ENCODE peak calls at places on chromosomes 5 and 9, in four cellular contexts. B is hepatocyte, E is stomach, Q is keratinocyte. U is an unnamed sample.

GRCh38 chr5:128290152-128290858 is 206.7 kb downstream of the SLC12A2 start:
- DNase-seq in Q (no peak), B (no peak), E (no peak), U (no peak)

GRCh38 chr9:127838375-127839078 is 15.9 kb downstream of the ENG start:
- DNase-seq in E (peak; percentile 44), B (peak; percentile 39), Q (no peak), U (peak; percentile 70)

GRCh38 chr9:69155341-69156030 is 18.6 kb upstream of the TJP2 start:
- DNase-seq in Q (no peak), B (no peak), E (no peak), U (no peak)

GRCh38 chr5:170751631-170752030 is 31.9 kb upstream of the GABRP start:
- DNase-seq in Q (no peak), B (no peak), E (no peak), U (no peak)

GRCh38 chr5:159819671-159820411 is 96.4 kb upstream of the ADRA1B start:
- DNase-seq in B (peak; percentile 42), Q (no peak), E (peak; percentile 86), U (no peak)

GRCh38 chr5:82419559-82420332 is 141.6 kb upstream of the RPS23 start:
- DNase-seq in Q (no peak), B (no peak), E (no peak), U (no peak)

GRCh38 chr5:124660229-124661093 is 86.0 kb downstream of the ZNF608 start:
- DNase-seq in E (no peak), Q (no peak), B (no peak), U (no peak)

GRCh38 chr5:995318-995717 is 13.3 kb upstream of the NKD2 start:
- DNase-seq in Q (no peak), B (peak; percentile 2), E (peak; percentile 23), U (no peak)

GRCh38 chr5:79990598-79991507 is at the start of gene MTX3:
- DNase-seq in Q (peak; percentile 15), E (peak; percentile 79), B (peak; percentile 91), U (peak; percentile 31)

GRCh38 chr5:114903767-114904166 is 265.9 kb downstream of the TRIM36 start:
- DNase-seq in E (no peak), B (no peak), Q (no peak), U (no peak)

GRCh38 chr5:98458004-98458403 is 315.5 kb upstream of the RGMB start:
- DNase-seq in E (no peak), Q (no peak), B (no peak), U (no peak)

GRCh38 chr9:34547960-34548603 is 25.3 kb upstream of the ENHO start:
- DNase-seq in E (peak; percentile 70), Q (no peak), B (peak; percentile 87), U (no peak)

GRCh38 chr5:140253985-140254384 is 48.9 kb downstream of the PFDN1 start:
- DNase-seq in Q (no peak), E (peak; percentile 61), B (no peak), U (no peak)

GRCh38 chr5:172052454-172053236 is 46.2 kb upstream of the FBXW11 start:
- DNase-seq in E (peak; percentile 39), Q (no peak), B (no peak), U (no peak)

GRCh38 chr5:55982957-55983381 is 11.8 kb downstream of the IL6ST start:
- DNase-seq in B (peak; percentile 35), E (peak; percentile 36), Q (no peak), U (no peak)

GRCh38 chr9:8679405-8679951 is 879.9 kb upstream of the DMAC1 start:
- DNase-seq in Q (no peak), B (no peak), E (no peak), U (no peak)

GRCh38 chr9:123834218-123834906 is 95.6 kb downstream of the DENND1A start:
- DNase-seq in Q (no peak), E (no peak), B (no peak), U (no peak)

GRCh38 chr9:135387976-135388375 is 91.6 kb upstream of the PPP1R26 start:
- DNase-seq in B (no peak), Q (no peak), E (no peak), U (no peak)

GRCh38 chr5:108747111-108748009 is at the start of gene FER:
- DNase-seq in E (no peak), Q (peak; percentile 80), B (peak; percentile 63), U (no peak)

GRCh38 chr9:36623280-36623679 is 50.6 kb downstream of the MELK start:
- DNase-seq in Q (no peak), B (no peak), E (no peak), U (no peak)

GRCh38 chr5:156803404-156803803 is 46.7 kb upstream of the PPP1R2B start:
- DNase-seq in Q (no peak), B (no peak), E (no peak), U (no peak)

GRCh38 chr5:36452394-36453100 is 150.8 kb upstream of the RANBP3L start:
- DNase-seq in E (no peak), B (no peak), Q (peak; percentile 87), U (no peak)

GRCh38 chr5:148186248-148187003 is 16.4 kb upstream of the SPINK6 start:
- DNase-seq in E (no peak), Q (peak; percentile 59), B (no peak), U (no peak)

GRCh38 chr9:126527109-126527825 is 86.5 kb upstream of the LMX1B start:
- DNase-seq in E (no peak), B (no peak), Q (no peak), U (no peak)

GRCh38 chr5:141716009-141716408 is 34.0 kb upstream of the ARAP3 start:
- DNase-seq in Q (peak; percentile 58), B (no peak), E (no peak), U (no peak)

GRCh38 chr5:172497591-172498255 is 43.4 kb upstream of the SH3PXD2B start:
- DNase-seq in B (no peak), Q (no peak), E (no peak), U (no peak)

GRCh38 chr5:89204766-89205165 is 321.8 kb upstream of the MEF2C start:
- DNase-seq in E (no peak), Q (no peak), B (no peak), U (peak; percentile 28)

GRCh38 chr9:120117081-120117480 is 462.9 kb downstream of the CDK5RAP2 start:
- DNase-seq in Q (no peak), B (no peak), E (no peak), U (no peak)

GRCh38 chr5:10427978-10428377 is 13.7 kb upstream of the ROPN1L start:
- DNase-seq in B (no peak), Q (no peak), E (no peak), U (no peak)

GRCh38 chr5:141560725-141561483 is 57.9 kb downstream of the DIAPH1 start:
- DNase-seq in B (peak; percentile 92), Q (peak; percentile 86), E (peak; percentile 57), U (peak; percentile 87)

GRCh38 chr5:10311595-10312425 is 4.1 kb upstream of the CMBL start:
- DNase-seq in E (no peak), Q (no peak), B (no peak), U (no peak)

GRCh38 chr5:57841671-57842375 is 359.2 kb upstream of the ACTBL2 start:
- DNase-seq in E (no peak), Q (no peak), B (peak; percentile 66), U (peak; percentile 91)

GRCh38 chr9:93127395-93127911 is 6.6 kb downstream of the NINJ1 start:
- DNase-seq in B (peak; percentile 33), Q (no peak), E (no peak), U (no peak)

GRCh38 chr5:56876325-56876724 is 33.1 kb upstream of the SETD9 start:
- DNase-seq in B (no peak), Q (peak; percentile 45), E (no peak), U (no peak)

GRCh38 chr5:107669543-107670027 is 1.2 kb downstream of the EFNA5 start:
- DNase-seq in E (peak; percentile 39), B (peak; percentile 55), Q (no peak), U (no peak)

GRCh38 chr5:172904643-172905345 is 54.4 kb upstream of the RPL26L1 start:
- DNase-seq in Q (peak; percentile 100), B (peak; percentile 90), E (peak; percentile 96), U (no peak)

GRCh38 chr9:21513431-21513830 is 31.3 kb upstream of the IFNE start:
- DNase-seq in E (no peak), Q (no peak), B (no peak), U (no peak)

GRCh38 chr5:132299901-132300300 is 5.7 kb downstream of the SLC22A4 start:
- DNase-seq in E (no peak), B (no peak), Q (no peak), U (no peak)

GRCh38 chr5:141780952-141781730 is 97.1 kb downstream of the PCDH1 start:
- DNase-seq in Q (no peak), E (no peak), B (no peak), U (no peak)

GRCh38 chr5:103561670-103562069 is 919 bp downstream of the NUDT12 start:
- DNase-seq in E (no peak), Q (no peak), B (no peak), U (no peak)

GRCh38 chr9:15469862-15470261 is 40.9 kb downstream of the PSIP1 start:
- DNase-seq in B (no peak), E (no peak), Q (no peak), U (no peak)
- H3K36me3 ChIP-seq in B (no peaks in the 10 kb centered on the region), E (peaks cover 12% of the 10 kb centered on the region), Q (no peaks in the 10 kb centered on the region), U (peaks cover 2% of the 10 kb centered on the region)

DNA sequence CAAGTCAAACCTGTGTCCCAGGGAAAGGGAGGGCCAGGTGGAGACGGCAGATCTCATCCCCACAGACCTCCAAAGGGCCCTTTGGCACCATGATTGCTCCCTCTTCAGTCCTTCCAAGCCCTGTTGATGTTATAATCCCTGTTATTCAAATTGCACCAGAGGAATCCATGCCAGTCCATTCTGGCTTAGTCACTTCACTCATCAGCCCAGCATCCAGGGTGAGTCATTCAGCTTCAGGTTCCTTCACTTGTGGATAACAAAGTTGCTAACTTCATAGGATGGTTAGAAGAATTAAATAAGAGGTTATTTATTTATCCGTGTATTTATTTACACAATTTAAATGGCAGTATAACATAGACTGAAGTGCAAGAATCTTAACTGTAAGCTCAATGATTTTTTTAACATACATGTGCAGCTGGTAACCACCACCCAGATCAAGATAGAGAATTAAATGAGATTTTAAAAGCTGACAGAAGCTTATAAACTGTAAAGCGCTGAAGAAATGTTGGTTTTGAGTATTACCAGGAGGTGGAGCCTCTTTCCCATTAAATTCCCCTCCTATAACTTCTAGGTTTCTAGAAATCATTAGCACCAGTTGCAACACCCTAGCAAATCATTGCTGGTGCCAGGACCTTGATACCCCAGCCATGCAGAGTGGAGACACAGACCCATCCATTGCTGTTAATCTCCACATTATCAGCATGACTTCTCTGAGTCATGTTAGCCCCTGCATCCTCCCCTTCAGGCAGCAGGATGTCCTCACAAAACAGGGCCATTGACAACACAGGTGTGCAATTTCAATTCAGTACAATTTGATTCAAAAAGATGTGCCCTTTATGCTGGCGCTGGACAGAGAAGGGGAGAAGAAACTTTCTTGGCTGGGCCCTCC is 77.4 kb downstream of the SEC61B start:
- DNase-seq in E (no peak), B (peak; percentile 39), Q (no peak), U (peak; percentile 19)
- TF ChIP-seq CTCF in E (no peak), B (peak; percentile 44), Q (peak; percentile 11), U (peak; percentile 34)

DNA sequence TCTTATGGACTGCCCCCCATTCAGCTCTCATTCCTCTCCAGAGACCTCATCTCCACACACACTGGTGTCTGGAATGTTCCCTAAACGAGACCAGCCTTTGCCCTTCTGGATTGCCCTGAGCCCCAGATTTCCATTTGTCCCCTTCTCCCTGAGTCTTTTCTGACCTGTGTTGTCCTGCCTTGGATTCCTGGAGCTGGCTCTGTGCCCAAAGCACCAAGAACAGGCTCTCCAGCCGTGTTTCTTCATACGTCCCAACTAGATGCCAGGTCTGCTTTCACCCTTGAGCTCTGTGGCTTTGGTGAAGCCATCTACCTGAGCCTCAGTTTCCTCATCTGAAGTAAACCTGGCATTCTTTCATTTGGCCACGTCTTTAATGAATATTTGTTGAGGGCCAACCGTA is 6.3 kb downstream of the CCDC180 start:
- DNase-seq in E (no peak), Q (no peak), B (no peak), U (no peak)
- H3K36me3 ChIP-seq in E (peaks cover 12% of the 10 kb centered on the region), Q (no peaks in the 10 kb centered on the region), B (no peaks in the 10 kb centered on the region), U (no peaks in the 10 kb centered on the region)

GRCh38 chr5:149853019-149853648 is 91.5 kb downstream of the PDE6A start:
- DNase-seq in B (peak; percentile 82), E (peak; percentile 80), Q (no peak), U (no peak)
- TF ChIP-seq CTCF in B (peak; percentile 86), E (peak; percentile 80), Q (peak; percentile 95), U (peak; percentile 92)